ENCODE peak calls at places on chromosome 4, in nine cellular contexts. X is SJCRH30; E is SK-N-SH; F is substantia nigra; Q is fibroblast of lung; L is left lung; S is MM.1S; R is SJSA1; K is CD8-positive, alpha-beta memory T cell. I is an unnamed sample.

GRCh38 chr4:26692014-26692726 is 108.3 kb downstream of the TBC1D19 start:
- DNase-seq in X (no peak), E (no peak), F (no peak), Q (no peak), L (no peak), S (no peak), R (peak), K (no peak), I (no peak)

GRCh38 chr4:24856586-24856985 is 56.3 kb downstream of the CCDC149 start:
- DNase-seq in X (no peak), E (peak), F (no peak), Q (peak), L (no peak), S (peak), R (peak), K (no peak), I (no peak)

GRCh38 chr4:112063260-112063659 is 82.0 kb upstream of the FAM241A start:
- DNase-seq in X (no peak), E (no peak), F (no peak), Q (no peak), L (no peak), S (no peak), R (no peak), K (no peak), I (no peak)

GRCh38 chr4:77443941-77444340 is 161.7 kb upstream of the CXCL13 start:
- DNase-seq in X (no peak), E (no peak), F (no peak), Q (peak), L (no peak), S (no peak), R (no peak), K (no peak), I (no peak)

GRCh38 chr4:145440292-145441007 is 41.2 kb upstream of the SMAD1 start:
- DNase-seq in X (peak), E (no peak), F (no peak), Q (no peak), L (no peak), S (no peak), R (no peak), K (no peak), I (no peak)

GRCh38 chr4:2059034-2059725 is at the start of gene NAT8L:
- DNase-seq in X (peak), E (peak), F (peak), Q (no peak), L (peak), S (no peak), R (no peak), K (peak), I (no peak)

GRCh38 chr4:77817304-77818076 is 1.7 kb downstream of the CNOT6L start:
- DNase-seq in X (peak), E (no peak), F (no peak), Q (no peak), L (no peak), S (peak), R (no peak), K (no peak), I (no peak)

GRCh38 chr4:23888421-23889319 is 1.2 kb downstream of the PPARGC1A start:
- DNase-seq in X (peak), E (peak), F (no peak), Q (peak), L (no peak), S (peak), R (peak), K (no peak), I (no peak)

GRCh38 chr4:48725414-48725813 is 54.7 kb downstream of the FRYL start:
- DNase-seq in X (no peak), E (no peak), F (no peak), Q (no peak), L (no peak), S (no peak), R (no peak), K (no peak), I (no peak)

GRCh38 chr4:40333921-40334352 is 1.2 kb upstream of the CHRNA9 start:
- DNase-seq in X (peak), E (peak), F (no peak), Q (peak), L (no peak), S (no peak), R (no peak), K (no peak), I (peak)
- H3K27ac ChIP-seq in X (no peak), E (peak), F (no peak), Q (no peak), L (no peak), S (no peak), R (no peak), K (no peak), I (peak)

GRCh38 chr4:110058677-110059076 is 139.7 kb downstream of the ELOVL6 start:
- DNase-seq in X (no peak), E (no peak), F (no peak), Q (no peak), L (no peak), S (no peak), R (no peak), K (no peak), I (no peak)

GRCh38 chr4:110049951-110050925 is 137.6 kb downstream of the EGF start:
- DNase-seq in X (peak), E (peak), F (peak), Q (peak), L (no peak), S (peak), R (peak), K (peak), I (peak)

GRCh38 chr4:110061101-110061500 is 137.3 kb downstream of the ELOVL6 start:
- DNase-seq in X (no peak), E (no peak), F (no peak), Q (no peak), L (no peak), S (no peak), R (no peak), K (no peak), I (no peak)

GRCh38 chr4:110059556-110060191 is 138.7 kb downstream of the ELOVL6 start:
- DNase-seq in X (no peak), E (no peak), F (no peak), Q (peak), L (no peak), S (peak), R (no peak), K (no peak), I (no peak)

GRCh38 chr4:110055014-110055768 is 142.5 kb downstream of the EGF start:
- DNase-seq in X (no peak), E (no peak), F (peak), Q (no peak), L (no peak), S (peak), R (peak), K (no peak), I (no peak)
- H3K27ac ChIP-seq in X (no peak), E (no peak), F (peak), Q (no peak), L (no peak), S (peak), R (no peak), K (no peak), I (no peak)

DNA sequence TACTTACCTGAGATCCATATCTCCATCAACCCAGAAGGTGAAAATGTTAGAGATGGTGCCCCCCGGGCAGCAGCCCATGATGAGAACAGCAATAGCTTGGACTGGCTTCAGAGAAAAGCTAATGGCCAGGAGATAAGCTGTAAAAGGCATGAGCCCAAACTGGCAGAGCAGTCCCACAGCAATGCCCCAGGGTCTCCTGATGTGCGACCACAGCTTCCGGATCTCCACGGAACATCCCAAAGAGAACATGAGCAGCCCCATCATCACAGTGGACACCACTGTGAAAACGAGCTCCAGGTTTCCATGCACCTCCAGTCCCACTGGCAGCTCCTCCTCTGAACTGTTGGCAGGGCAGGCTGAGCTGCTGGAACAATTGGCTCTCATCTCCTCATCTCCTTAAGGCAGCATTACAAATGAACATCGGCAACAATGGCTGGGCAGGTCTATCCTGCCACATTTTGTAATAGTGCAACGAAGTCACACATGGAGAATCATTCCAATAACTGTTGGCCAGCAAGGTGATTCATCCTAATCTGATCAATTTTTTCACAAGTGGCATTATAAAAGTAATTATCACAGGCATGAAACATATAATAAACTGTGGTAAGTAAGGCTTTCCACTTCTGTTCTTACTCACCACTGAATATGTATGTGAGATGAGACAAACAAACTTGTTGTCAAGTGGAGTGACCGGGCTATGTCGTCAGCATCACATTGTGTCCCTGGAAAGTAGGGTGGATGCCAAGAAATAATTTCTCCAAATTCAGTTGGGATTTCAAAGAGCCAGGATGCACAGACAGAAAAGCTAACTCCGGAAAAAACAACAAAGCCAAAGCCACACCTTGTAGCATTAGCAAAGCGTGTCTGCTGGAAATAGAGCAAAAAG is at the start of gene SLC10A6:
- DNase-seq in X (no peak), E (no peak), F (no peak), Q (no peak), L (no peak), S (no peak), R (no peak), K (no peak), I (no peak)
- H3K27ac ChIP-seq in X (no peak), E (no peak), F (no peak), Q (no peak), L (no peak), S (no peak), R (no peak), K (no peak), I (no peak)

GRCh38 chr4:38160487-38161207 is 200.4 kb downstream of the PTTG2 start:
- DNase-seq in X (peak), E (no peak), F (no peak), Q (peak), L (no peak), S (no peak), R (peak), K (peak), I (peak)

GRCh38 chr4:38154681-38155588 is 194.7 kb downstream of the PTTG2 start:
- DNase-seq in X (peak), E (no peak), F (no peak), Q (peak), L (peak), S (no peak), R (no peak), K (no peak), I (peak)

GRCh38 chr4:38155589-38156294 is 195.5 kb downstream of the PTTG2 start:
- DNase-seq in X (no peak), E (no peak), F (no peak), Q (peak), L (no peak), S (no peak), R (no peak), K (no peak), I (no peak)

GRCh38 chr4:38154251-38154650 is 194.1 kb downstream of the PTTG2 start:
- DNase-seq in X (peak), E (no peak), F (no peak), Q (no peak), L (no peak), S (no peak), R (no peak), K (no peak), I (no peak)

DNA sequence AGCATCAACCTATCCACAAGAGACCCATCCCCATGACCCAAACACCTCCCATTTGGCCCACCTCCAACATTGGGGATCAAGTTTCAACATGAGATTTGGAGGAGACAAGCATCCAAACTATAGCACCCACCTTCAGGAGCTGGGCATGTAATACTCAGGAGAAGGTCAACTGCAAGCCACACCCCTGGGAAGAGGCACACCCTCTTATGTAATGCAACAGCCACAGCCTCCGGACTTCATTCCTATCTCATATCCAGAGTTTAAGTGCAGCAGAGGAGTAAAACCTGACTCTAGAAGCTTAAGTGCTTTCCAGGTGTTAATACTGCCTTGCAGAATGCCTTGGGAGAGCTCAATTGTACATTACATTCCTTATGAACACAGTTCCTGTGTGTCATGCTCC is 197.4 kb downstream of the PTTG2 start:
- DNase-seq in X (peak), E (no peak), F (no peak), Q (no peak), L (no peak), S (no peak), R (no peak), K (no peak), I (peak)
- H3K27ac ChIP-seq in X (no peak), E (no peak), F (no peak), Q (no peak), L (no peak), S (no peak), R (no peak), K (no peak), I (peak)

DNA sequence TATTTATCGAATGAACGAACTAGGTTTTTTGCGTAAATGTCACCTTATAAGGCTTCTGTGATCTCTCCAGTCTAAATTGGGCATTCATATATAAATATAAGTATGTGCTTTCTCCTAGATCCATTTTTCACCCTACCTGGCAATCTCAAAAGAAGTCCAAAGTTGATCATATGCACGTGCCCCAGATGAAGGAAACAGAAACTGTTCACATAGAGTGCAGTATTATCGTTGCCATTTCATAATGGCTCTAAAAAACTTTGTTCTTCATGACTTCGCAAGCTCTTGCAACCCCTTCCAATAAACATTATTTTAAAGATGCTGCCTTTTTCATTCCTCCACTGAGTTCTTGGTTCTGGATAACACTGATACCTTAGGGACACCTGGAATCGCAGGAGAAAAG is 706 bp downstream of the INTS12 start:
- DNase-seq in X (no peak), E (no peak), F (no peak), Q (no peak), L (no peak), S (no peak), R (no peak), K (no peak), I (no peak)
- H3K27ac ChIP-seq in X (peak), E (peak), F (peak), Q (peak), L (peak), S (peak), R (peak), K (peak), I (peak)

GRCh38 chr4:87046111-87046510 is 111.3 kb downstream of the AFF1 start:
- DNase-seq in X (no peak), E (no peak), F (no peak), Q (no peak), L (no peak), S (no peak), R (no peak), K (no peak), I (no peak)
- H3K27ac ChIP-seq in X (no peak), E (no peak), F (peak), Q (peak), L (peak), S (no peak), R (no peak), K (no peak), I (no peak)

GRCh38 chr4:110003401-110004187 is 90.9 kb downstream of the EGF start:
- DNase-seq in X (no peak), E (no peak), F (no peak), Q (no peak), L (no peak), S (no peak), R (no peak), K (no peak), I (no peak)
- H3K27ac ChIP-seq in X (no peak), E (no peak), F (no peak), Q (no peak), L (no peak), S (no peak), R (no peak), K (no peak), I (no peak)

DNA sequence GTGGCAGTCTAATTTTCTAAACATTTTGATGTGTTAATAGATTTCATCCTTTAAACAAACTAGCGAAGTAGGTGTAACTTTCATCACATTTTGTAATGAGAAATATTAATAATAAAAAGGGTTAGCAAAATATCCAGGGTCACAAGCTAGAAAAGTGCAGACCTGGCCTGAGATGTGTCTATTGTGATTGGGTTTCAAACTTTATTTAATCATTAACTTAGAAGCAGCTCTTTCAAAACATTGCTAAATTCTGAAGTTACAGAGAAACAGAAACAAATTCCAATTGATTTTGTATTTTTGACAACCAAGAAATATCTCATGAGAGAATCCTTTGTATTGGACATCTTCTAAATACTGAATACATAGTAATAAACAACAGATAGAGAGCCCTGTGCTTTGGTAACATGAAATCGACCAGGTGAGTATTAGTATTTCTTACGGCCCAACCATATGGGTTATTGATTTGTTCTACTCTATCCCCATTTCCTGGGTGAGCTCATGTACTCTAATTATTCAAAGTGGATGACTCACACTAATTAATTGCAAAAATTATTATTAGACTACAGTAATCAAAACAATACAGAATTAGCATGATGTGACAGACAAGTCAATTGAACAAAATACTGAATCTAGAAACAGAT is 1093.8 kb upstream of the AGA start:
- DNase-seq in X (no peak), E (no peak), F (no peak), Q (no peak), L (no peak), S (no peak), R (no peak), K (no peak), I (no peak)
- H3K27ac ChIP-seq in X (no peak), E (no peak), F (no peak), Q (no peak), L (no peak), S (no peak), R (no peak), K (no peak), I (no peak)

GRCh38 chr4:41573458-41574129 is 35.6 kb downstream of the LIMCH1 start:
- DNase-seq in X (no peak), E (no peak), F (no peak), Q (peak), L (no peak), S (no peak), R (peak), K (no peak), I (peak)
- H3K27ac ChIP-seq in X (no peak), E (no peak), F (no peak), Q (no peak), L (no peak), S (no peak), R (no peak), K (no peak), I (peak)

GRCh38 chr4:107856901-107857300 is 32.2 kb downstream of the SGMS2 start:
- DNase-seq in X (peak), E (no peak), F (no peak), Q (no peak), L (no peak), S (no peak), R (no peak), K (no peak), I (no peak)

GRCh38 chr4:107853444-107854325 is 29.0 kb downstream of the SGMS2 start:
- DNase-seq in X (no peak), E (no peak), F (no peak), Q (peak), L (no peak), S (no peak), R (no peak), K (no peak), I (no peak)

GRCh38 chr4:107857741-107858140 is 33.0 kb downstream of the SGMS2 start:
- DNase-seq in X (no peak), E (no peak), F (no peak), Q (no peak), L (no peak), S (no peak), R (no peak), K (no peak), I (no peak)

GRCh38 chr4:107855723-107856122 is 31.0 kb downstream of the SGMS2 start:
- DNase-seq in X (no peak), E (no peak), F (no peak), Q (no peak), L (no peak), S (no peak), R (no peak), K (no peak), I (no peak)

DNA sequence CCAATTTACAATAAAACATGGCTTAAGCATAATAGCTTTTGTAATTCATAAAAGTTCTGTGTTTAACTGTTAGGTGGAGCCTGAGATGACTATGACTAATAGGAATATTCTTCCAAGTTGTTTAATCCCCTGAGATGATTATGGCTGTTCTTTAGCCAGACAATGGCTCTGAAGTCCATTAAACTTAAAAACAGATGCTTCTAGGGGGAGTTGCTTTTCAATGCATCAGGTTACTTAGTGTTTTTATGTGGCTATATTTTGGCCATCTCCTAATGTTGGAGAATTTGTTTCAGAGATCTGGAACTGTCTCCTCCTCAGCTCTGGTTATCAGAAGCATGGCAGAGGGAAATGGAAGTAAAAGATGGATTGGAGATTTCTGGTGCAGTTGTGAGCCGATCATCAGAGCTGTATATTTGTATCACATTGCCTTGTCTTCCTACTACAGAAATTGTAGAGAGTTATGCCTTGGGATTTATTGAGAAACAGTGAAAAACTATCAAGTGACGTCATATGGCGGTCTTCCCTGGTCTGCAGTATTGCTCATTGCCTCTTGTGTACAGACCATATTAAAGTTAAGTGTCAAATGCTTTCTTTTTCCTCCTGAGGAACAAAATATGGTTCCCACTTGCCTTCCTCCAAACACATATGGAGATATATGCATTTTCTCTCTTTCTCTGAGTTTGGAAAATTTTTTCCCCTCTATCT is 29.7 kb downstream of the SGMS2 start:
- DNase-seq in X (no peak), E (no peak), F (no peak), Q (peak), L (no peak), S (no peak), R (peak), K (no peak), I (peak)
- H3K27ac ChIP-seq in X (no peak), E (no peak), F (no peak), Q (no peak), L (no peak), S (no peak), R (no peak), K (no peak), I (no peak)

I was measured in RWPE1.